ENCODE peak calls at places on chromosomes 13 and 19, in seven cellular contexts. S is hepatic stellate cell; A is choroid plexus epithelial cell; Y is KBM-7; P is activated CD4-positive, alpha-beta T cell treated with anti-CD3 and anti-CD28 coated beads, Interleukin-2, amount 10 ng/mL, durations not matched to agents 7 days and 5 days; Z is activated T-cell treated with anti-CD3 and anti-CD28 coated beads, Interleukin-2, amount 50 U/mL, for 72 hours; E is heart left ventricle. N is an unnamed sample.

GRCh38 chr13:27463500-27463899 is 13.1 kb upstream of the MTIF3 start:
- DNase-seq in S (no peak), A (no peak), Y (no peak), P (no peak), Z (no peak), E (no peak), N (no peak)

GRCh38 chr19:55870736-55871135 is 34.4 kb downstream of the NLRP4 start:
- DNase-seq in S (no peak), A (no peak), Y (no peak), P (no peak), Z (no peak), E (no peak), N (no peak)

GRCh38 chr13:113052206-113052605 is 53.4 kb upstream of the F7 start:
- DNase-seq in S (no peak), A (no peak), Y (no peak), P (no peak), Z (no peak), E (peak; percentile 37), N (no peak)

GRCh38 chr19:34963531-34964406 is at the start of gene ZNF792:
- DNase-seq in S (peak; percentile 69), A (peak; percentile 39), Y (peak; percentile 50), P (peak; percentile 44), Z (peak; percentile 71), E (peak; percentile 86), N (peak; percentile 84)

GRCh38 chr13:100139822-100140221 is 50.9 kb downstream of the PCCA start:
- DNase-seq in S (no peak), A (peak; percentile 84), Y (no peak), P (no peak), Z (no peak), E (no peak), N (no peak)

GRCh38 chr19:2332341-2333026 is 4.0 kb downstream of the SPPL2B start:
- DNase-seq in S (no peak), A (no peak), Y (no peak), P (peak; percentile 75), Z (peak; percentile 38), E (no peak), N (peak; percentile 66)

GRCh38 chr19:3725640-3726310 is 17.6 kb downstream of the TJP3 start:
- DNase-seq in S (no peak), A (peak; percentile 19), Y (no peak), P (no peak), Z (no peak), E (no peak), N (no peak)

GRCh38 chr13:42907745-42908144 is 84.3 kb downstream of the EPSTI1 start:
- DNase-seq in S (no peak), A (no peak), Y (no peak), P (no peak), Z (no peak), E (no peak), N (no peak)

GRCh38 chr13:112730157-112730671 is 40.4 kb downstream of the ATP11A start:
- DNase-seq in S (no peak), A (peak; percentile 7), Y (no peak), P (no peak), Z (no peak), E (no peak), N (no peak)

GRCh38 chr19:13212759-13213330 is 62.6 kb downstream of the IER2 start:
- DNase-seq in S (peak; percentile 47), A (peak; percentile 66), Y (peak; percentile 64), P (peak; percentile 82), Z (peak; percentile 78), E (peak; percentile 80), N (peak; percentile 65)

GRCh38 chr13:110103479-110103878 is 203.5 kb downstream of the COL4A1 start:
- DNase-seq in S (no peak), A (no peak), Y (no peak), P (no peak), Z (no peak), E (no peak), N (no peak)

GRCh38 chr19:7417671-7418324 is 69.1 kb downstream of the ARHGEF18 start:
- DNase-seq in S (peak; percentile 53), A (peak; percentile 58), Y (no peak), P (no peak), Z (no peak), E (no peak), N (no peak)

GRCh38 chr19:41192574-41193419 is at the start of gene CYP2S1:
- DNase-seq in S (no peak), A (no peak), Y (peak; percentile 65), P (peak; percentile 30), Z (peak; percentile 23), E (peak; percentile 51), N (no peak)

GRCh38 chr13:111557921-111558699 is 237.7 kb downstream of the TEX29 start:
- DNase-seq in S (no peak), A (no peak), Y (no peak), P (no peak), Z (no peak), E (no peak), N (no peak)

GRCh38 chr19:48628486-48629296 is 8.5 kb downstream of the DBP start:
- DNase-seq in S (no peak), A (peak; percentile 75), Y (no peak), P (no peak), Z (no peak), E (no peak), N (no peak)

GRCh38 chr19:35063940-35064818 is 22.7 kb downstream of the HPN start:
- DNase-seq in S (peak; percentile 51), A (peak; percentile 75), Y (no peak), P (no peak), Z (no peak), E (peak; percentile 18), N (no peak)

GRCh38 chr13:96492758-96493157 is 402.9 kb downstream of the HS6ST3 start:
- DNase-seq in S (no peak), A (no peak), Y (no peak), P (no peak), Z (no peak), E (no peak), N (no peak)

GRCh38 chr19:3671680-3672574 is 28.3 kb downstream of the PIP5K1C start:
- DNase-seq in S (no peak), A (peak; percentile 62), Y (peak; percentile 43), P (no peak), Z (peak; percentile 49), E (no peak), N (peak; percentile 60)

GRCh38 chr19:16585808-16586476 is 13.7 kb upstream of the SLC35E1 start:
- DNase-seq in S (no peak), A (no peak), Y (no peak), P (no peak), Z (peak; percentile 67), E (no peak), N (peak; percentile 79)

GRCh38 chr19:15283141-15283885 is 49.0 kb downstream of the BRD4 start:
- DNase-seq in S (no peak), A (peak; percentile 77), Y (peak; percentile 31), P (no peak), Z (peak; percentile 47), E (no peak), N (no peak)

GRCh38 chr13:60348097-60348496 is 48.9 kb upstream of the TDRD3 start:
- DNase-seq in S (no peak), A (no peak), Y (no peak), P (no peak), Z (no peak), E (no peak), N (no peak)

GRCh38 chr19:39833160-39833463 is 850 bp downstream of the DYRK1B start:
- DNase-seq in S (no peak), A (no peak), Y (no peak), P (no peak), Z (no peak), E (no peak), N (no peak)

GRCh38 chr13:109904218-109904617 is 117.8 kb upstream of the IRS2 start:
- DNase-seq in S (no peak), A (no peak), Y (peak; percentile 43), P (no peak), Z (no peak), E (no peak), N (no peak)

GRCh38 chr13:97749174-97749573 is 204.3 kb upstream of the IPO5 start:
- DNase-seq in S (no peak), A (peak; percentile 69), Y (no peak), P (no peak), Z (no peak), E (no peak), N (no peak)

GRCh38 chr19:1848399-1849131 is at the start of gene REXO1:
- DNase-seq in S (peak; percentile 91), A (peak; percentile 93), Y (peak; percentile 99), P (peak; percentile 99), Z (peak; percentile 98), E (peak; percentile 97), N (peak; percentile 93)

GRCh38 chr19:49356382-49356781 is 5.8 kb downstream of the TEAD2 start:
- DNase-seq in S (no peak), A (no peak), Y (no peak), P (no peak), Z (no peak), E (no peak), N (no peak)

GRCh38 chr13:94382520-94382919 is 97.0 kb downstream of the DCT start:
- DNase-seq in S (no peak), A (no peak), Y (no peak), P (no peak), Z (no peak), E (no peak), N (no peak)

GRCh38 chr19:15279326-15279904 is 47.2 kb upstream of the EPHX3 start:
- DNase-seq in S (no peak), A (no peak), Y (no peak), P (no peak), Z (no peak), E (no peak), N (no peak)

GRCh38 chr19:40716031-40716654 is 543 bp downstream of the COQ8B start:
- DNase-seq in S (peak; percentile 72), A (peak; percentile 87), Y (peak; percentile 11), P (peak; percentile 25), Z (peak; percentile 81), E (peak; percentile 66), N (no peak)

GRCh38 chr13:25192936-25193335 is 20.8 kb upstream of the AMER2 start:
- DNase-seq in S (no peak), A (no peak), Y (no peak), P (no peak), Z (no peak), E (no peak), N (no peak)

GRCh38 chr19:42327381-42327780 is 1.9 kb downstream of the MEGF8 start:
- DNase-seq in S (no peak), A (no peak), Y (no peak), P (no peak), Z (no peak), E (no peak), N (no peak)

GRCh38 chr13:46799139-46799538 is 2.2 kb upstream of the ESD start:
- DNase-seq in S (no peak), A (no peak), Y (no peak), P (no peak), Z (no peak), E (no peak), N (no peak)

GRCh38 chr13:36819811-36820140 is 754 bp downstream of the RFXAP start:
- DNase-seq in S (peak; percentile 21), A (peak; percentile 40), Y (peak; percentile 51), P (peak; percentile 54), Z (peak; percentile 37), E (no peak), N (peak; percentile 24)